ENCODE peak calls at places on chromosomes 11 and 22, in four cellular contexts. One of them, this sample, is unnamed.
A peak's percentile ranks its signal among the peaks of the same experiment; 100 is the strongest.

GRCh38 chr11:112377946-112378345 is 117.3 kb upstream of the PLET1 start:
- DNase-seq in DMS153: no peak
- DNase-seq in activated T-helper 1 cell treated with Interleukin-2 at 50 U/mL for 16 hours: no peak
- DNase-seq in naive B cell: no peak
- DNase-seq in this sample: no peak

GRCh38 chr11:111911563-111912401 is at the start of gene CRYAB:
- DNase-seq in DMS153: no peak
- DNase-seq in activated T-helper 1 cell treated with Interleukin-2 at 50 U/mL for 16 hours: no peak
- DNase-seq in naive B cell: no peak
- DNase-seq in this sample: no peak

GRCh38 chr11:101914349-101914736 is 467 bp upstream of the CEP126 start:
- DNase-seq in DMS153: no peak
- DNase-seq in activated T-helper 1 cell treated with Interleukin-2 at 50 U/mL for 16 hours: no peak
- DNase-seq in naive B cell: no peak
- DNase-seq in this sample: no peak

GRCh38 chr11:131760191-131760951 is 390.0 kb downstream of the NTM start:
- DNase-seq in DMS153: no peak
- DNase-seq in activated T-helper 1 cell treated with Interleukin-2 at 50 U/mL for 16 hours: no peak
- DNase-seq in naive B cell: no peak
- DNase-seq in this sample: no peak

GRCh38 chr11:26704249-26704648 is 17.6 kb downstream of the SLC5A12 start:
- DNase-seq in DMS153: no peak
- DNase-seq in activated T-helper 1 cell treated with Interleukin-2 at 50 U/mL for 16 hours: no peak
- DNase-seq in naive B cell: no peak
- DNase-seq in this sample: peak; percentile 4

GRCh38 chr11:104852811-104853210 is 45.4 kb downstream of the CASP12 start:
- DNase-seq in DMS153: no peak
- DNase-seq in activated T-helper 1 cell treated with Interleukin-2 at 50 U/mL for 16 hours: no peak
- DNase-seq in naive B cell: no peak
- DNase-seq in this sample: no peak

GRCh38 chr22:41256898-41257260 is 16.1 kb upstream of the CHADL start:
- DNase-seq in DMS153: no peak
- DNase-seq in activated T-helper 1 cell treated with Interleukin-2 at 50 U/mL for 16 hours: no peak
- DNase-seq in naive B cell: no peak
- DNase-seq in this sample: no peak

GRCh38 chr11:100851129-100851528 is 164.0 kb downstream of the ARHGAP42 start:
- DNase-seq in DMS153: no peak
- DNase-seq in activated T-helper 1 cell treated with Interleukin-2 at 50 U/mL for 16 hours: no peak
- DNase-seq in naive B cell: no peak
- DNase-seq in this sample: no peak

GRCh38 chr22:35071784-35072183 is 5.8 kb downstream of the ISX start:
- DNase-seq in DMS153: no peak
- DNase-seq in activated T-helper 1 cell treated with Interleukin-2 at 50 U/mL for 16 hours: no peak
- DNase-seq in naive B cell: no peak
- DNase-seq in this sample: no peak

GRCh38 chr22:49099496-49100124 is 728.1 kb downstream of the BRD1 start:
- DNase-seq in DMS153: no peak
- DNase-seq in activated T-helper 1 cell treated with Interleukin-2 at 50 U/mL for 16 hours: no peak
- DNase-seq in naive B cell: no peak
- DNase-seq in this sample: no peak

GRCh38 chr11:11022126-11022730 is 164.4 kb upstream of the ZBED5 start:
- DNase-seq in DMS153: no peak
- DNase-seq in activated T-helper 1 cell treated with Interleukin-2 at 50 U/mL for 16 hours: no peak
- DNase-seq in naive B cell: peak; percentile 23
- DNase-seq in this sample: no peak

GRCh38 chr22:22527312-22527711 is 7.2 kb upstream of the ZNF280A start:
- DNase-seq in DMS153: no peak
- DNase-seq in activated T-helper 1 cell treated with Interleukin-2 at 50 U/mL for 16 hours: no peak
- DNase-seq in naive B cell: no peak
- DNase-seq in this sample: no peak

GRCh38 chr22:44005524-44005923 is 18.6 kb upstream of the PARVB start:
- DNase-seq in DMS153: no peak
- DNase-seq in activated T-helper 1 cell treated with Interleukin-2 at 50 U/mL for 16 hours: no peak
- DNase-seq in naive B cell: no peak
- DNase-seq in this sample: no peak

GRCh38 chr11:2313051-2313951 is 11.5 kb downstream of the TSPAN32 start:
- DNase-seq in DMS153: no peak
- DNase-seq in activated T-helper 1 cell treated with Interleukin-2 at 50 U/mL for 16 hours: no peak
- DNase-seq in naive B cell: no peak
- DNase-seq in this sample: no peak

GRCh38 chr11:15199693-15200092 is 85.0 kb downstream of the INSC start:
- DNase-seq in DMS153: no peak
- DNase-seq in activated T-helper 1 cell treated with Interleukin-2 at 50 U/mL for 16 hours: no peak
- DNase-seq in naive B cell: no peak
- DNase-seq in this sample: peak; percentile 35

GRCh38 chr11:125401746-125402145 is 94.3 kb downstream of the FEZ1 start:
- DNase-seq in DMS153: no peak
- DNase-seq in activated T-helper 1 cell treated with Interleukin-2 at 50 U/mL for 16 hours: no peak
- DNase-seq in naive B cell: no peak
- DNase-seq in this sample: no peak

GRCh38 chr22:49882519-49883293 is 29.1 kb downstream of the ZBED4 start:
- DNase-seq in DMS153: no peak
- DNase-seq in activated T-helper 1 cell treated with Interleukin-2 at 50 U/mL for 16 hours: no peak
- DNase-seq in naive B cell: no peak
- DNase-seq in this sample: no peak

GRCh38 chr11:59899532-59899931 is 20.9 kb downstream of the OOSP3 start:
- DNase-seq in DMS153: no peak
- DNase-seq in activated T-helper 1 cell treated with Interleukin-2 at 50 U/mL for 16 hours: no peak
- DNase-seq in naive B cell: no peak
- DNase-seq in this sample: no peak

GRCh38 chr11:33168605-33169240 is 7.4 kb upstream of the CSTF3 start:
- DNase-seq in DMS153: no peak
- DNase-seq in activated T-helper 1 cell treated with Interleukin-2 at 50 U/mL for 16 hours: no peak
- DNase-seq in naive B cell: no peak
- DNase-seq in this sample: no peak

GRCh38 chr11:92295175-92296137 is 70.8 kb downstream of the FAT3 start:
- DNase-seq in DMS153: no peak
- DNase-seq in activated T-helper 1 cell treated with Interleukin-2 at 50 U/mL for 16 hours: no peak
- DNase-seq in naive B cell: no peak
- DNase-seq in this sample: no peak

GRCh38 chr22:31080848-31081649 is at the start of gene SMTN:
- DNase-seq in DMS153: peak; percentile 78
- DNase-seq in activated T-helper 1 cell treated with Interleukin-2 at 50 U/mL for 16 hours: peak; percentile 79
- DNase-seq in naive B cell: peak; percentile 89
- DNase-seq in this sample: peak; percentile 67

GRCh38 chr11:2991477-2992233 is 474 bp downstream of the NAP1L4 start:
- DNase-seq in DMS153: no peak
- DNase-seq in activated T-helper 1 cell treated with Interleukin-2 at 50 U/mL for 16 hours: no peak
- DNase-seq in naive B cell: no peak
- DNase-seq in this sample: no peak

GRCh38 chr22:44663256-44663999 is 38.6 kb upstream of the PRR5 start:
- DNase-seq in DMS153: no peak
- DNase-seq in activated T-helper 1 cell treated with Interleukin-2 at 50 U/mL for 16 hours: no peak
- DNase-seq in naive B cell: no peak
- DNase-seq in this sample: no peak

GRCh38 chr22:47406180-47406723 is 643.8 kb downstream of the TBC1D22A start:
- DNase-seq in DMS153: no peak
- DNase-seq in activated T-helper 1 cell treated with Interleukin-2 at 50 U/mL for 16 hours: no peak
- DNase-seq in naive B cell: no peak
- DNase-seq in this sample: no peak

GRCh38 chr22:19769393-19769715 is 8.8 kb downstream of the TBX1 start:
- DNase-seq in DMS153: no peak
- DNase-seq in activated T-helper 1 cell treated with Interleukin-2 at 50 U/mL for 16 hours: no peak
- DNase-seq in naive B cell: no peak
- DNase-seq in this sample: no peak

GRCh38 chr22:38755155-38755910 is 465 bp downstream of the SUN2 start:
- DNase-seq in DMS153: no peak
- DNase-seq in activated T-helper 1 cell treated with Interleukin-2 at 50 U/mL for 16 hours: no peak
- DNase-seq in naive B cell: peak; percentile 51
- DNase-seq in this sample: no peak

GRCh38 chr11:70528794-70529580 is 130.7 kb downstream of the CTTN start:
- DNase-seq in DMS153: no peak
- DNase-seq in activated T-helper 1 cell treated with Interleukin-2 at 50 U/mL for 16 hours: no peak
- DNase-seq in naive B cell: no peak
- DNase-seq in this sample: no peak

GRCh38 chr11:117839936-117840813 is 15.6 kb upstream of the FXYD2 start:
- DNase-seq in DMS153: no peak
- DNase-seq in activated T-helper 1 cell treated with Interleukin-2 at 50 U/mL for 16 hours: no peak
- DNase-seq in naive B cell: no peak
- DNase-seq in this sample: no peak

GRCh38 chr11:123526918-123527317 is 96.8 kb downstream of the GRAMD1B start:
- DNase-seq in DMS153: no peak
- DNase-seq in activated T-helper 1 cell treated with Interleukin-2 at 50 U/mL for 16 hours: no peak
- DNase-seq in naive B cell: no peak
- DNase-seq in this sample: no peak

GRCh38 chr11:124762077-124762623 is at the start of gene ESAM:
- DNase-seq in DMS153: no peak
- DNase-seq in activated T-helper 1 cell treated with Interleukin-2 at 50 U/mL for 16 hours: peak; percentile 51
- DNase-seq in naive B cell: peak; percentile 76
- DNase-seq in this sample: peak; percentile 13

GRCh38 chr11:134412508-134413333 is 679 bp upstream of the B3GAT1 start:
- DNase-seq in DMS153: peak; percentile 36
- DNase-seq in activated T-helper 1 cell treated with Interleukin-2 at 50 U/mL for 16 hours: no peak
- DNase-seq in naive B cell: no peak
- DNase-seq in this sample: peak; percentile 60

GRCh38 chr11:105861225-105861624 is 160.8 kb downstream of the MSANTD4 start:
- DNase-seq in DMS153: peak; percentile 7
- DNase-seq in activated T-helper 1 cell treated with Interleukin-2 at 50 U/mL for 16 hours: no peak
- DNase-seq in naive B cell: no peak
- DNase-seq in this sample: no peak

GRCh38 chr11:35237345-35237744 is 98.4 kb downstream of the CD44 start:
- DNase-seq in DMS153: no peak
- DNase-seq in activated T-helper 1 cell treated with Interleukin-2 at 50 U/mL for 16 hours: no peak
- DNase-seq in naive B cell: no peak
- DNase-seq in this sample: peak; percentile 72

GRCh38 chr22:42069801-42070516 is 653 bp downstream of the NAGA start:
- DNase-seq in DMS153: no peak
- DNase-seq in activated T-helper 1 cell treated with Interleukin-2 at 50 U/mL for 16 hours: no peak
- DNase-seq in naive B cell: no peak
- DNase-seq in this sample: peak; percentile 25

GRCh38 chr11:129224538-129224937 is 32.4 kb upstream of the ARHGAP32 start:
- DNase-seq in DMS153: no peak
- DNase-seq in activated T-helper 1 cell treated with Interleukin-2 at 50 U/mL for 16 hours: no peak
- DNase-seq in naive B cell: no peak
- DNase-seq in this sample: no peak

GRCh38 chr11:9716275-9717039 is 52.6 kb downstream of the SWAP70 start:
- DNase-seq in DMS153: no peak
- DNase-seq in activated T-helper 1 cell treated with Interleukin-2 at 50 U/mL for 16 hours: no peak
- DNase-seq in naive B cell: peak; percentile 51
- DNase-seq in this sample: no peak

GRCh38 chr11:125381499-125381898 is 114.6 kb downstream of the FEZ1 start:
- DNase-seq in DMS153: no peak
- DNase-seq in activated T-helper 1 cell treated with Interleukin-2 at 50 U/mL for 16 hours: no peak
- DNase-seq in naive B cell: no peak
- DNase-seq in this sample: no peak

GRCh38 chr11:32658639-32659406 is 75.2 kb downstream of the EIF3M start:
- DNase-seq in DMS153: no peak
- DNase-seq in activated T-helper 1 cell treated with Interleukin-2 at 50 U/mL for 16 hours: no peak
- DNase-seq in naive B cell: no peak
- DNase-seq in this sample: no peak